ENCODE peak calls at places on chromosomes 6 and 20, in four cellular contexts. One of them, this sample, is unnamed.

GRCh38 chr20:37392441-37393195 is 46.7 kb downstream of the SRC start:
- DNase-seq in psoas muscle: peak; percentile 48
- DNase-seq in foreskin fibroblast: peak; percentile 33
- DNase-seq in AG09319: no peak
- DNase-seq in this sample: no peak

GRCh38 chr6:143112837-143113236 is 52.1 kb downstream of the AIG1 start:
- DNase-seq in psoas muscle: no peak
- DNase-seq in foreskin fibroblast: no peak
- DNase-seq in AG09319: no peak
- DNase-seq in this sample: no peak

GRCh38 chr20:31543966-31544598 is 29.8 kb downstream of the HM13 start:
- DNase-seq in foreskin fibroblast: peak; percentile 97
- DNase-seq in psoas muscle: no peak
- DNase-seq in AG09319: peak; percentile 95
- DNase-seq in this sample: peak; percentile 95

GRCh38 chr6:109406196-109406595 is 23.9 kb upstream of the CD164 start:
- DNase-seq in psoas muscle: no peak
- DNase-seq in foreskin fibroblast: peak; percentile 89
- DNase-seq in AG09319: no peak
- DNase-seq in this sample: peak; percentile 83

GRCh38 chr20:3037654-3038053 is 5.8 kb upstream of the GNRH2 start:
- DNase-seq in AG09319: no peak
- DNase-seq in foreskin fibroblast: no peak
- DNase-seq in psoas muscle: no peak
- DNase-seq in this sample: no peak

GRCh38 chr6:4021862-4022715 is 56.8 kb downstream of the FAM217A start:
- DNase-seq in psoas muscle: no peak
- DNase-seq in foreskin fibroblast: no peak
- DNase-seq in AG09319: no peak
- DNase-seq in this sample: no peak

GRCh38 chr20:20213722-20214121 is 154.2 kb upstream of the INSM1 start:
- DNase-seq in foreskin fibroblast: no peak
- DNase-seq in AG09319: no peak
- DNase-seq in psoas muscle: no peak
- DNase-seq in this sample: no peak

GRCh38 chr20:59802471-59803221 is 130.8 kb downstream of the SYCP2 start:
- DNase-seq in psoas muscle: no peak
- DNase-seq in foreskin fibroblast: no peak
- DNase-seq in AG09319: no peak
- DNase-seq in this sample: no peak

GRCh38 chr6:39527792-39528564 is 197.2 kb downstream of the KIF6 start:
- DNase-seq in AG09319: no peak
- DNase-seq in psoas muscle: no peak
- DNase-seq in foreskin fibroblast: no peak
- DNase-seq in this sample: no peak

GRCh38 chr6:39934060-39934757 is at the start of gene MOCS1:
- DNase-seq in foreskin fibroblast: peak; percentile 91
- DNase-seq in psoas muscle: peak; percentile 94
- DNase-seq in AG09319: peak; percentile 30
- DNase-seq in this sample: peak; percentile 80

GRCh38 chr6:142760152-142760551 is 184.8 kb downstream of the HIVEP2 start:
- DNase-seq in AG09319: no peak
- DNase-seq in psoas muscle: no peak
- DNase-seq in foreskin fibroblast: peak; percentile 69
- DNase-seq in this sample: peak; percentile 46

GRCh38 chr6:124795879-124796838 is 166.1 kb upstream of the RNF217 start:
- DNase-seq in AG09319: no peak
- DNase-seq in foreskin fibroblast: peak; percentile 22
- DNase-seq in psoas muscle: peak; percentile 56
- DNase-seq in this sample: no peak

This sample was measured in fibroblast of gingiva.